ENCODE peak calls at places on chromosomes 4 and X, in six cellular contexts. Y is KBM-7; O is CMK; I is T47D; B is D341Med; S is stimulated activated CD8-positive, alpha-beta memory T cell treated with anti-CD3 and anti-CD28 coated beads, Interleukin-4, amount 100 ng/mL, for 1 hour. L is an unnamed sample.

GRCh38 chrX:13898084-13898483 is 81.2 kb upstream of the GPM6B start:
- DNase-seq in Y (peak), O (no peak), I (peak), B (no peak), S (no peak), L (no peak)

GRCh38 chr4:88689877-88690276 is 7.8 kb downstream of the NAP1L5 start:
- DNase-seq in Y (no peak), O (no peak), I (no peak), B (no peak), S (no peak), L (no peak)

GRCh38 chr4:120009731-120010130 is 56.9 kb downstream of the MAD2L1 start:
- DNase-seq in Y (no peak), O (no peak), I (peak), B (no peak), S (no peak), L (no peak)

GRCh38 chrX:17632942-17633341 is 104.4 kb upstream of the SCML1 start:
- DNase-seq in Y (no peak), O (no peak), I (no peak), B (no peak), S (no peak), L (no peak)

GRCh38 chrX:153763298-153763932 is 634 bp upstream of the PLXNB3 start:
- DNase-seq in Y (no peak), O (no peak), I (no peak), B (peak), S (no peak), L (peak)

GRCh38 chr4:38872620-38873019 is 5.0 kb downstream of the FAM114A1 start:
- DNase-seq in Y (no peak), O (no peak), I (peak), B (no peak), S (no peak), L (no peak)

GRCh38 chr4:74218201-74218600 is 60.3 kb downstream of the MTHFD2L start:
- DNase-seq in Y (no peak), O (no peak), I (no peak), B (no peak), S (no peak), L (no peak)

GRCh38 chr4:8188085-8188484 is 11.0 kb upstream of the SH3TC1 start:
- DNase-seq in Y (no peak), O (no peak), I (no peak), B (no peak), S (no peak), L (no peak)

GRCh38 chr4:10611673-10612072 is 72.9 kb downstream of the CLNK start:
- DNase-seq in Y (no peak), O (no peak), I (no peak), B (no peak), S (no peak), L (no peak)

GRCh38 chrX:65920620-65921019 is 119.3 kb downstream of the VSIG4 start:
- DNase-seq in Y (no peak), O (no peak), I (no peak), B (no peak), S (no peak), L (no peak)

GRCh38 chr4:107640157-107640556 is 79.9 kb downstream of the PAPSS1 start:
- DNase-seq in Y (no peak), O (no peak), I (no peak), B (no peak), S (no peak), L (no peak)

GRCh38 chrX:153971632-153972367 is at the start of gene HCFC1:
- DNase-seq in Y (peak), O (no peak), I (peak), B (peak), S (peak), L (peak)

GRCh38 chr4:145014365-145014764 is 83.6 kb downstream of the ANAPC10 start:
- DNase-seq in Y (no peak), O (no peak), I (no peak), B (no peak), S (no peak), L (no peak)